ENCODE peak calls at places on chromosomes 5 and 9, in six cellular contexts. Z is EH, E is posterior vena cava, V is neural progenitor cell, U is Daoy, S is SK-N-SH. M is an unnamed sample.

GRCh38 chr9:128881884-128882676 is at the start of the genes KYAT1 and LRRC8A:
- DNase-seq in Z (peak; percentile 95), E (peak; percentile 99), V (peak; percentile 99), U (peak; percentile 99), S (peak; percentile 95), M (peak; percentile 93)

GRCh38 chr5:16855475-16855874 is 80.6 kb downstream of the MYO10 start:
- DNase-seq in Z (peak; percentile 33), E (no peak), V (peak; percentile 84), U (no peak), S (peak; percentile 71), M (peak; percentile 60)

GRCh38 chr9:92736816-92737606 is 27.6 kb downstream of the BICD2 start:
- DNase-seq in Z (no peak), E (no peak), V (no peak), U (peak; percentile 46), S (no peak), M (no peak)

GRCh38 chr9:105535920-105536668 is 21.8 kb upstream of the FKTN start:
- DNase-seq in Z (peak; percentile 10), E (no peak), V (no peak), U (no peak), S (no peak), M (no peak)

GRCh38 chr9:27421567-27421966 is 102.5 kb upstream of the IFNK start:
- DNase-seq in Z (no peak), E (no peak), V (no peak), U (no peak), S (no peak), M (no peak)

GRCh38 chr5:97529354-97529753 is 346.3 kb upstream of the RIOK2 start:
- DNase-seq in Z (no peak), E (no peak), V (no peak), U (no peak), S (no peak), M (no peak)

GRCh38 chr5:52709171-52709925 is 78.4 kb upstream of the ITGA1 start:
- DNase-seq in Z (peak; percentile 64), E (no peak), V (no peak), U (peak; percentile 49), S (no peak), M (no peak)

GRCh38 chr9:108207611-108208051 is 648.2 kb downstream of the ACTL7B start:
- DNase-seq in Z (peak; percentile 57), E (no peak), V (no peak), U (no peak), S (no peak), M (no peak)

GRCh38 chr5:68872088-68872842 is 221.5 kb upstream of the SLC30A5 start:
- DNase-seq in Z (no peak), E (no peak), V (peak; percentile 78), U (peak; percentile 15), S (peak; percentile 74), M (no peak)

GRCh38 chr9:91273853-91274552 is 87.7 kb downstream of the AUH start:
- DNase-seq in Z (peak; percentile 60), E (no peak), V (no peak), U (peak; percentile 64), S (no peak), M (no peak)

GRCh38 chr5:151086905-151087360 is 6.1 kb upstream of the TNIP1 start:
- DNase-seq in Z (no peak), E (no peak), V (no peak), U (peak; percentile 85), S (no peak), M (no peak)

GRCh38 chr9:113347479-113347878 is 1.9 kb upstream of the BSPRY start:
- DNase-seq in Z (no peak), E (no peak), V (no peak), U (no peak), S (no peak), M (no peak)

GRCh38 chr9:125119643-125120286 is 23.6 kb downstream of the SCAI start:
- DNase-seq in Z (peak; percentile 89), E (no peak), V (no peak), U (peak; percentile 14), S (peak; percentile 64), M (no peak)

GRCh38 chr5:103562084-103562452 is 521 bp downstream of the NUDT12 start:
- DNase-seq in Z (no peak), E (no peak), V (no peak), U (no peak), S (no peak), M (no peak)

GRCh38 chr5:132688536-132689409 is 15.0 kb downstream of the IL4 start:
- DNase-seq in Z (peak; percentile 22), E (no peak), V (no peak), U (no peak), S (no peak), M (no peak)

GRCh38 chr9:122865300-122865699 is 36.9 kb upstream of the PDCL start:
- DNase-seq in Z (no peak), E (no peak), V (no peak), U (no peak), S (no peak), M (no peak)

GRCh38 chr9:38227061-38227540 is 158.1 kb upstream of the SHB start:
- DNase-seq in Z (peak; percentile 80), E (no peak), V (peak; percentile 58), U (peak; percentile 98), S (peak; percentile 75), M (peak; percentile 99)

GRCh38 chr5:62783374-62784057 is 204.9 kb downstream of the LRRC70 start:
- DNase-seq in Z (no peak), E (no peak), V (no peak), U (no peak), S (no peak), M (no peak)

GRCh38 chr9:92455217-92455616 is 27.1 kb downstream of the ASPN start:
- DNase-seq in Z (no peak), E (no peak), V (peak; percentile 8), U (no peak), S (no peak), M (peak; percentile 1)

GRCh38 chr5:53030828-53031425 is 41.8 kb downstream of the ITGA2 start:
- DNase-seq in Z (no peak), E (no peak), V (no peak), U (no peak), S (no peak), M (no peak)

GRCh38 chr5:160463775-160464465 is 42.3 kb downstream of the PTTG1 start:
- DNase-seq in Z (peak; percentile 89), E (no peak), V (no peak), U (peak; percentile 86), S (no peak), M (peak; percentile 31)

GRCh38 chr5:10288600-10289213 is 19.0 kb downstream of the CMBL start:
- DNase-seq in Z (no peak), E (no peak), V (no peak), U (peak; percentile 50), S (no peak), M (peak; percentile 97)

GRCh38 chr9:101527066-101527465 is 6.6 kb upstream of the RNF20 start:
- DNase-seq in Z (no peak), E (no peak), V (no peak), U (peak; percentile 14), S (no peak), M (no peak)

GRCh38 chr9:134243778-134244467 is 79.6 kb upstream of the RNU6ATAC start:
- DNase-seq in Z (peak; percentile 14), E (no peak), V (no peak), U (no peak), S (no peak), M (no peak)

M was measured in NCI-H146.